ENCODE peak calls at places on chromosomes 11 and 22, in eight cellular contexts. H is cardiac muscle cell, R is stomach, Q is vagina, E is ovary, L is BE2C, A is tibial artery, B is IMR-90. D is an unnamed sample.

GRCh38 chr11:120235024-120235628 is 4.8 kb upstream of the POU2F3 start:
- DNase-seq in H (peak; percentile 68), R (peak; percentile 84), Q (no peak), E (no peak), L (peak; percentile 82), A (no peak), B (peak; percentile 43), D (no peak)

GRCh38 chr11:63560506-63561179 is 2.5 kb downstream of the PLAAT2 start:
- DNase-seq in H (no peak), R (peak; percentile 85), Q (no peak), E (no peak), L (no peak), A (no peak), B (no peak), D (peak; percentile 75)

GRCh38 chr11:13669544-13670488 is 1.3 kb downstream of the FAR1 start:
- DNase-seq in H (peak; percentile 28), R (no peak), Q (no peak), E (no peak), L (no peak), A (no peak), B (no peak), D (no peak)

GRCh38 chr11:62264004-62264403 is 6.0 kb upstream of the SCGB2A2 start:
- DNase-seq in H (no peak), R (no peak), Q (no peak), E (no peak), L (no peak), A (no peak), B (peak; percentile 7), D (no peak)

GRCh38 chr11:132073787-132074186 is 703.4 kb downstream of the NTM start:
- DNase-seq in H (no peak), R (no peak), Q (no peak), E (no peak), L (no peak), A (no peak), B (no peak), D (no peak)

GRCh38 chr22:46487318-46487717 is 50.1 kb downstream of the CELSR1 start:
- DNase-seq in H (no peak), R (no peak), Q (no peak), E (no peak), L (no peak), A (no peak), B (no peak), D (no peak)

GRCh38 chr11:117462848-117463247 is 135.2 kb downstream of the CEP164 start:
- DNase-seq in H (no peak), R (no peak), Q (no peak), E (no peak), L (no peak), A (no peak), B (no peak), D (no peak)

GRCh38 chr11:128483211-128483788 is 104.1 kb downstream of the ETS1 start:
- DNase-seq in H (no peak), R (no peak), Q (no peak), E (no peak), L (no peak), A (no peak), B (no peak), D (no peak)

DNA sequence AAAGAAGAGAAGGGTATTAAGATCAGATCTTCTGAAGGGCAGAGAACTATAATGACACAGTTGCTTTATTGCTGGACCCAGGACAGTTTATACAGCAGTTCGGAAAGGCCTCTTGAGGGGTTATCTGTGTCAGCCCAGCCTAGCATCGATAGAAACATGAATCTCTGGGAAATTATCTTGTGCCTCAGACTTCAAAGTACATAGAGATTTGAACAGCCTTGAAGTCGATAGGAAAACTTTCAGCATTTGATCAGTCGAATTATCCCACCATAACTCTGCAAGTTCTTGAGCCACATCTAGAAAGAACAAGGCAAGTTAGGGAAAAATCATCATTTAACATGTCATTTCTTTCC is 2.5 kb upstream of the LMO2 start:
- DNase-seq in H (no peak), R (no peak), Q (no peak), E (no peak), L (no peak), A (no peak), B (no peak), D (no peak)
- H3K4me1 ChIP-seq in H (peaks cover 8% of the 10 kb centered on the region), R (no peaks in the 10 kb centered on the region), Q (peaks cover 44% of the 10 kb centered on the region), E (no peaks in the 10 kb centered on the region), L (no peaks in the 10 kb centered on the region), A (peaks cover 12% of the 10 kb centered on the region), B (no peaks in the 10 kb centered on the region), D (peaks cover 5% of the 10 kb centered on the region)

GRCh38 chr11:130146797-130147196 is 12.8 kb upstream of the ST14 start:
- DNase-seq in H (peak; percentile 25), R (no peak), Q (no peak), E (no peak), L (no peak), A (peak; percentile 61), B (no peak), D (no peak)

GRCh38 chr11:130145328-130145812 is 14.2 kb upstream of the ST14 start:
- DNase-seq in H (no peak), R (no peak), Q (no peak), E (no peak), L (no peak), A (no peak), B (no peak), D (no peak)

GRCh38 chr11:130144721-130145327 is 14.8 kb upstream of the ST14 start:
- DNase-seq in H (no peak), R (no peak), Q (no peak), E (no peak), L (no peak), A (no peak), B (peak; percentile 20), D (no peak)

GRCh38 chr11:130144129-130144528 is 15.5 kb upstream of the ST14 start:
- DNase-seq in H (no peak), R (no peak), Q (no peak), E (no peak), L (no peak), A (no peak), B (no peak), D (no peak)

DNA sequence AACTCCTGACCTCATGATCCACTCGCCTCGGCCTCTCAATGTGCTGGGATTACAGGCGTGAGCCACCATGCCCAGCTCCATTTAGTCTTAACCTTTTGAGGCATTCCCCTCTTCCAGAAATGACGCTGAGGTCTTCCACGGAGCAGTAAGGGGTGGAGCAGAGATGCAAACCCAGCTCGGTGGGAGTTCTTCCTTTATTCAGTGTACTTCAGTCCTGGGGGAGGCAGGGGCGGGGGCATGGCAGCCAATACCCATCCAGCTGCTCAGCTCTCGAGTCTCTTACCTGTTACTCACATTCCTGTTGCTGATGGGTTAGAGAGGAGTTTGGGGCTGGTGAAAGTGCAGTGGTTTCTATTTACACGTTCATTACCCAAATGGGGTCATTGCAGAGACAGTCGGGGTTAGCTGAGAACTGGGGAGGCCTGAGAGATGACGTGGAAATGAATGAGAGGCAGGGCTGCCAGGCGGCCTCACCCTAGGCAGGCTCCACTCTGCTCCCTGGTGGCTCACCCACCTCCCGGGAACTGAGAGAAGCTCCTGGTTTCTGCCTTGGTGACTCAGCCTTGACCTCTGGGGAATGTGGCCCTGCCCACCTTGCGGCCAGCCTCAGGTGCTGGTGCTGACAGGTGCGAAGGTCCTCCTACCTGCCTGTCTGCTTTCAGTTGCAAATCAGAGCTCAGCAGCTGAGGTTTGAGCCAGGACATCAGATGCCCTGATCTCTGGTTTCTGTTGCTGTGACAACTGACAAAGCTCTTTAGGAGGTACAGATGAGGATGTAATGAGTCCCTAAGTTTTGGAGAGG is 13.4 kb upstream of the ST14 start:
- DNase-seq in H (no peak), R (peak; percentile 82), Q (no peak), E (no peak), L (no peak), A (no peak), B (no peak), D (peak; percentile 95)
- TF ChIP-seq CTCF in H (peak; percentile 11), R (no peak), Q (no peak), E (no peak), L (no peak), A (no peak), B (no peak), D (peak; percentile 81)

GRCh38 chr22:39598017-39598965 is 27.7 kb downstream of the CACNA1I start:
- DNase-seq in H (peak; percentile 15), R (peak; percentile 78), Q (no peak), E (peak; percentile 33), L (peak; percentile 84), A (no peak), B (no peak), D (peak; percentile 18)
- H3K27me3 ChIP-seq in H (peaks cover 17% of the 10 kb centered on the region), R (peaks cover 74% of the 10 kb centered on the region), Q (no peaks in the 10 kb centered on the region), E (no peaks in the 10 kb centered on the region), L (no peaks in the 10 kb centered on the region), A (no peaks in the 10 kb centered on the region), B (peaks cover 41% of the 10 kb centered on the region), D (peaks cover 22% of the 10 kb centered on the region)

DNA sequence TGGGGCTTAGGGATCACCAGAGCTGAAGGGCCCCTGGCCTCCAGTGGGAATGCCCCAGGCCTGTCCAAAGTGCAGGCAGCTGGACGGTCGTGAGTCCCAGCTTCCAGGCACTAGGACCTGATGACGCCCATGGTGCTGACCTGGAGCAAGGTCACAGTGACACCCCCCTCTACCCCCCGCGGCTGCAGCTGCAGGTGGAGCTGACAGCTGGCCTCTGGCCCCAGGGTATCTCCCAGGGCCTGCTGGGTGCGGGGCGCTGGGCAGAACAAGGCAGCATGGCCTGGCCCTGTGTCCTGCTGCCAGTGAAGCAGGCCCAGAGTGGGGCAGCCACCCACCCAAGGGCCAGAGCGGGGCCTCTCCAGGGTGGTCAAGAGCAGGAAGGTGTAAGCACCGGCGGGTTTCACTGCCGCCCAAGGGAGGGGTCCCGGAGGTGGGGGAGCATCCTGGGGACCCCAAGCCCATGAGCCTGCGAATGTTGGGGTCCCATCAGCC is 553 bp upstream of the TCIRG1 start:
- DNase-seq in H (no peak), R (no peak), Q (no peak), E (no peak), L (peak; percentile 61), A (no peak), B (no peak), D (no peak)
- H3K4me1 ChIP-seq in H (peaks cover 24% of the 10 kb centered on the region), R (peaks cover 61% of the 10 kb centered on the region), Q (peaks cover 64% of the 10 kb centered on the region), E (peaks cover 14% of the 10 kb centered on the region), L (peaks cover 35% of the 10 kb centered on the region), A (peaks cover 50% of the 10 kb centered on the region), B (peaks cover 24% of the 10 kb centered on the region), D (peaks cover 6% of the 10 kb centered on the region)

GRCh38 chr22:19910180-19910744 is 31.3 kb upstream of the COMT start:
- DNase-seq in H (no peak), R (no peak), Q (no peak), E (no peak), L (no peak), A (no peak), B (no peak), D (no peak)
- TF ChIP-seq CTCF in H (no peak), R (no peak), Q (no peak), E (no peak), L (no peak), A (no peak), B (no peak), D (no peak)

GRCh38 chr11:115739878-115740277 is 235.7 kb upstream of the CADM1 start:
- DNase-seq in H (no peak), R (no peak), Q (no peak), E (no peak), L (no peak), A (no peak), B (no peak), D (peak; percentile 44)
- H3K27me3 ChIP-seq in H (peaks cover 3% of the 10 kb centered on the region), R (peaks cover 7% of the 10 kb centered on the region), Q (no peaks in the 10 kb centered on the region), E (no peaks in the 10 kb centered on the region), L (no peaks in the 10 kb centered on the region), A (no peaks in the 10 kb centered on the region), B (peaks cover 10% of the 10 kb centered on the region), D (no peaks in the 10 kb centered on the region)

D was measured in foreskin keratinocyte.